ENCODE peak calls at places on chromosome 3, in eight cellular contexts. W, Y, S, N, I, E, H and X are unnamed samples.

GRCh38 chr3:51928438-51928837 is 13.3 kb downstream of the RRP9 start:
- DNase-seq in W (no peak), Y (no peak), S (no peak), N (no peak), I (no peak), E (no peak), H (no peak), X (no peak)

GRCh38 chr3:43582876-43583275 is 38.9 kb downstream of the ANO10 start:
- DNase-seq in W (no peak), Y (no peak), S (peak), N (no peak), I (no peak), E (no peak), H (no peak), X (no peak)

GRCh38 chr3:133547432-133548041 is 25.9 kb upstream of the CDV3 start:
- DNase-seq in W (no peak), Y (no peak), S (peak), N (no peak), I (peak), E (no peak), H (peak), X (no peak)

GRCh38 chr3:39448506-39449233 is 18.8 kb upstream of the MOBP start:
- DNase-seq in W (no peak), Y (no peak), S (no peak), N (no peak), I (no peak), E (no peak), H (no peak), X (no peak)

GRCh38 chr3:186596568-186597287 is 16.1 kb upstream of the AHSG start:
- DNase-seq in W (no peak), Y (no peak), S (peak), N (no peak), I (peak), E (no peak), H (peak), X (no peak)

GRCh38 chr3:87351913-87352312 is 75.5 kb upstream of the POU1F1 start:
- DNase-seq in W (no peak), Y (no peak), S (no peak), N (no peak), I (no peak), E (no peak), H (no peak), X (no peak)

GRCh38 chr3:112101946-112102345 is 15.8 kb downstream of the C3orf52 start:
- DNase-seq in W (no peak), Y (no peak), S (peak), N (no peak), I (no peak), E (no peak), H (peak), X (no peak)

GRCh38 chr3:197558000-197558399 is 2.2 kb upstream of the BDH1 start:
- DNase-seq in W (no peak), Y (no peak), S (no peak), N (no peak), I (no peak), E (no peak), H (no peak), X (no peak)

GRCh38 chr3:113736548-113737089 is 9.4 kb downstream of the NAA50 start:
- DNase-seq in W (no peak), Y (peak), S (peak), N (no peak), I (peak), E (no peak), H (peak), X (no peak)

GRCh38 chr3:157103280-157103679 is 56.7 kb downstream of the CCNL1 start:
- DNase-seq in W (no peak), Y (no peak), S (no peak), N (no peak), I (no peak), E (no peak), H (no peak), X (no peak)

GRCh38 chr3:31862861-31863260 is 118.2 kb downstream of the OSBPL10 start:
- DNase-seq in W (no peak), Y (no peak), S (no peak), N (no peak), I (no peak), E (no peak), H (peak), X (no peak)

GRCh38 chr3:53498993-53499641 is 4.7 kb downstream of the CACNA1D start:
- DNase-seq in W (no peak), Y (no peak), S (no peak), N (no peak), I (no peak), E (no peak), H (no peak), X (no peak)

GRCh38 chr3:66076861-66077495 is 38.3 kb upstream of the MAGI1 start:
- DNase-seq in W (no peak), Y (peak), S (peak), N (no peak), I (no peak), E (no peak), H (no peak), X (no peak)

GRCh38 chr3:186021673-186022362 is 84.0 kb upstream of the TRA2B start:
- DNase-seq in W (no peak), Y (no peak), S (peak), N (no peak), I (no peak), E (no peak), H (peak), X (no peak)

GRCh38 chr3:188589056-188589455 is 435.1 kb downstream of the LPP start:
- DNase-seq in W (no peak), Y (no peak), S (no peak), N (no peak), I (no peak), E (no peak), H (no peak), X (no peak)

GRCh38 chr3:128697336-128697735 is 28.6 kb upstream of the RAB7A start:
- DNase-seq in W (no peak), Y (no peak), S (peak), N (no peak), I (no peak), E (no peak), H (no peak), X (no peak)

GRCh38 chr3:127788436-127788835 is 33.9 kb downstream of the MGLL start:
- DNase-seq in W (no peak), Y (no peak), S (no peak), N (no peak), I (no peak), E (no peak), H (no peak), X (no peak)

GRCh38 chr3:42031808-42032475 is 59.2 kb upstream of the TRAK1 start:
- DNase-seq in W (no peak), Y (no peak), S (peak), N (no peak), I (peak), E (no peak), H (peak), X (no peak)

GRCh38 chr3:187114511-187114910 is 24.8 kb downstream of the RPL39L start:
- DNase-seq in W (no peak), Y (no peak), S (no peak), N (no peak), I (no peak), E (no peak), H (no peak), X (no peak)

GRCh38 chr3:29280675-29281264 is at the start of gene RBMS3:
- DNase-seq in W (no peak), Y (peak), S (peak), N (no peak), I (peak), E (peak), H (peak), X (peak)